ENCODE peak calls at places on chromosomes 5 and 9, in ten cellular contexts. X, U, A, D, I, B, O, R, W and T are unnamed samples.

GRCh38 chr9:87883990-87884389 is 1.3 kb downstream of the SPATA31E1 start:
- DNase-seq in X (no peak), U (peak; percentile 38), A (no peak), D (no peak), I (no peak), B (no peak), O (no peak), R (no peak), W (peak; percentile 26), T (peak; percentile 73)

GRCh38 chr5:173245319-173246134 is 10.5 kb upstream of the NKX2-5 start:
- DNase-seq in X (peak; percentile 35), U (no peak), A (no peak), D (no peak), I (peak; percentile 49), B (no peak), O (peak; percentile 51), R (no peak), W (peak; percentile 93), T (peak; percentile 50)

GRCh38 chr5:128469924-128470323 is 68.1 kb downstream of the FBN2 start:
- DNase-seq in X (no peak), U (no peak), A (no peak), D (no peak), I (no peak), B (no peak), O (no peak), R (peak; percentile 37), W (no peak), T (no peak)

GRCh38 chr5:55492449-55492848 is 42.3 kb downstream of the PLPP1 start:
- DNase-seq in X (no peak), U (no peak), A (no peak), D (no peak), I (no peak), B (no peak), O (no peak), R (no peak), W (no peak), T (no peak)

GRCh38 chr5:39256472-39256871 is 37.1 kb upstream of the FYB1 start:
- DNase-seq in X (no peak), U (no peak), A (no peak), D (peak; percentile 31), I (peak; percentile 33), B (no peak), O (no peak), R (peak; percentile 78), W (no peak), T (no peak)

GRCh38 chr9:20729545-20729944 is 45.5 kb downstream of the FOCAD start:
- DNase-seq in X (no peak), U (no peak), A (no peak), D (no peak), I (no peak), B (no peak), O (no peak), R (peak; percentile 64), W (no peak), T (no peak)

GRCh38 chr5:177405805-177406204 is 3.6 kb downstream of the F12 start:
- DNase-seq in X (no peak), U (no peak), A (no peak), D (no peak), I (peak; percentile 22), B (no peak), O (peak; percentile 91), R (no peak), W (no peak), T (no peak)

GRCh38 chr9:124259273-124260078 is 1.7 kb downstream of the NEK6 start:
- DNase-seq in X (peak; percentile 86), U (no peak), A (no peak), D (no peak), I (no peak), B (no peak), O (peak; percentile 79), R (peak; percentile 93), W (peak; percentile 59), T (no peak)

GRCh38 chr9:105158898-105159297 is 85.6 kb upstream of the SLC44A1 start:
- DNase-seq in X (no peak), U (no peak), A (no peak), D (no peak), I (no peak), B (no peak), O (no peak), R (no peak), W (no peak), T (no peak)

GRCh38 chr5:133291524-133291923 is 239.7 kb downstream of the HSPA4 start:
- DNase-seq in X (no peak), U (no peak), A (no peak), D (no peak), I (no peak), B (no peak), O (no peak), R (no peak), W (no peak), T (no peak)

GRCh38 chr5:113989278-113989912 is 372.5 kb upstream of the KCNN2 start:
- DNase-seq in X (no peak), U (no peak), A (no peak), D (no peak), I (no peak), B (no peak), O (no peak), R (no peak), W (no peak), T (no peak)

GRCh38 chr5:32753051-32753450 is 41.9 kb downstream of the NPR3 start:
- DNase-seq in X (no peak), U (no peak), A (no peak), D (peak; percentile 29), I (no peak), B (no peak), O (no peak), R (peak; percentile 66), W (no peak), T (no peak)

GRCh38 chr5:107853031-107853430 is 182.3 kb upstream of the EFNA5 start:
- DNase-seq in X (no peak), U (no peak), A (no peak), D (no peak), I (no peak), B (no peak), O (no peak), R (peak; percentile 17), W (no peak), T (no peak)

GRCh38 chr9:673264-673965 is 168.1 kb upstream of the DMRT1 start:
- DNase-seq in X (no peak), U (no peak), A (no peak), D (no peak), I (no peak), B (no peak), O (no peak), R (no peak), W (no peak), T (no peak)